ENCODE peak calls at places on chromosomes 6 and 20, in five cellular contexts. One of them, this sample, is unnamed.

GRCh38 chr20:47749367-47749766 is 35.9 kb downstream of the SULF2 start:
- DNase-seq in trophoblast cell: no peak
- DNase-seq in neuronal stem cell: no peak
- DNase-seq in H9: no peak
- DNase-seq in H1: no peak
- DNase-seq in this sample: no peak

GRCh38 chr6:10149603-10150002 is 265.3 kb downstream of the TFAP2A start:
- DNase-seq in trophoblast cell: no peak
- DNase-seq in neuronal stem cell: no peak
- DNase-seq in H9: no peak
- DNase-seq in H1: no peak
- DNase-seq in this sample: no peak

GRCh38 chr20:61693055-61693600 is 372.6 kb downstream of the TAF4 start:
- DNase-seq in trophoblast cell: no peak
- DNase-seq in neuronal stem cell: no peak
- DNase-seq in H9: no peak
- DNase-seq in H1: no peak
- DNase-seq in this sample: no peak

GRCh38 chr6:85078071-85078470 is 313.7 kb upstream of the TBX18 start:
- DNase-seq in trophoblast cell: no peak
- DNase-seq in neuronal stem cell: no peak
- DNase-seq in H9: no peak
- DNase-seq in H1: no peak
- DNase-seq in this sample: peak; percentile 83

GRCh38 chr20:38139919-38140753 is 24.9 kb downstream of the TGM2 start:
- DNase-seq in trophoblast cell: peak; percentile 96
- DNase-seq in neuronal stem cell: no peak
- DNase-seq in H9: no peak
- DNase-seq in H1: no peak
- DNase-seq in this sample: peak; percentile 82

GRCh38 chr20:51732454-51732791 is 35.8 kb downstream of the ATP9A start:
- DNase-seq in trophoblast cell: no peak
- DNase-seq in neuronal stem cell: no peak
- DNase-seq in H9: no peak
- DNase-seq in H1: no peak
- DNase-seq in this sample: peak; percentile 70

GRCh38 chr20:53922901-53923314 is 147.5 kb downstream of the BCAS1 start:
- DNase-seq in trophoblast cell: no peak
- DNase-seq in neuronal stem cell: no peak
- DNase-seq in H9: no peak
- DNase-seq in H1: no peak
- DNase-seq in this sample: no peak

GRCh38 chr20:51703446-51704287 is 64.5 kb downstream of the ATP9A start:
- DNase-seq in trophoblast cell: no peak
- DNase-seq in neuronal stem cell: no peak
- DNase-seq in H9: no peak
- DNase-seq in H1: no peak
- DNase-seq in this sample: peak; percentile 14

GRCh38 chr6:129426343-129426742 is 283.6 kb downstream of the ARHGAP18 start:
- DNase-seq in trophoblast cell: no peak
- DNase-seq in neuronal stem cell: no peak
- DNase-seq in H9: no peak
- DNase-seq in H1: no peak
- DNase-seq in this sample: no peak

GRCh38 chr6:136695410-136695809 is 96.9 kb downstream of the MAP3K5 start:
- DNase-seq in trophoblast cell: no peak
- DNase-seq in neuronal stem cell: no peak
- DNase-seq in H9: no peak
- DNase-seq in H1: no peak
- DNase-seq in this sample: no peak

GRCh38 chr20:43863821-43864544 is 50.7 kb upstream of the TOX2 start:
- DNase-seq in trophoblast cell: no peak
- DNase-seq in neuronal stem cell: no peak
- DNase-seq in H9: no peak
- DNase-seq in H1: no peak
- DNase-seq in this sample: peak; percentile 43

GRCh38 chr6:155402656-155403304 is 52.9 kb downstream of the NOX3 start:
- DNase-seq in trophoblast cell: no peak
- DNase-seq in neuronal stem cell: no peak
- DNase-seq in H9: no peak
- DNase-seq in H1: no peak
- DNase-seq in this sample: no peak
- H3K9ac ChIP-seq in trophoblast cell: no peak overlapping the region
- H3K9ac ChIP-seq in neuronal stem cell: no peak overlapping the region
- H3K9ac ChIP-seq in H9: no peak overlapping the region
- H3K9ac ChIP-seq in H1: no peak overlapping the region
- H3K9ac ChIP-seq in this sample: no peak overlapping the region

GRCh38 chr6:143375022-143375585 is 75.4 kb downstream of the ADAT2 start:
- DNase-seq in trophoblast cell: no peak
- DNase-seq in neuronal stem cell: no peak
- DNase-seq in H9: no peak
- DNase-seq in H1: no peak
- DNase-seq in this sample: no peak
- H2AFZ ChIP-seq in trophoblast cell: no peak overlapping the region
- H2AFZ ChIP-seq in neuronal stem cell: no peak overlapping the region
- H2AFZ ChIP-seq in H9: no peak overlapping the region
- H2AFZ ChIP-seq in H1: no peak overlapping the region
- H2AFZ ChIP-seq in this sample: no peak overlapping the region

GRCh38 chr6:101765281-101765680 is 371.8 kb downstream of the GRIK2 start:
- DNase-seq in trophoblast cell: no peak
- DNase-seq in neuronal stem cell: no peak
- DNase-seq in H9: no peak
- DNase-seq in H1: no peak
- DNase-seq in this sample: no peak

GRCh38 chr6:101761124-101761601 is 367.7 kb downstream of the GRIK2 start:
- DNase-seq in trophoblast cell: peak; percentile 86
- DNase-seq in neuronal stem cell: no peak
- DNase-seq in H9: no peak
- DNase-seq in H1: no peak
- DNase-seq in this sample: peak; percentile 85

GRCh38 chr6:101758338-101758737 is 364.8 kb downstream of the GRIK2 start:
- DNase-seq in trophoblast cell: no peak
- DNase-seq in neuronal stem cell: no peak
- DNase-seq in H9: no peak
- DNase-seq in H1: no peak
- DNase-seq in this sample: no peak

DNA sequence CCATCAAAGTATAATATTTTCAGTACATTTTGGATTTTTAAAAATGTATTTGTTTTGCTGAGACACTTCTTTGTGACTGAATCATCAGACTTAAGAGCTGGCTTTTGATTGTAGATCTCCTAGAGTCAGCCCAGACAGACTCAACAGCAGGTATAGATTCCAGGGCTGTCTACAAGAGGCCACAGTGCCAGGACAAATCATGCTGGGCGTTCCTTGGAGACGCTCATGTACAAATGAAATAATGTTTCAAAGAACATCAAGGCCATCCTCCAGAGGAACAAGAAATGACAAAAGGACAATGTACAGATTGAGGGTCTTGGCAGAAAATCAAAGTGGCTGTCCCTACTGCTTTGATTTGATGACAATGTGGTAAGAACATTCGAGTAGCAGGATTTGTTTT is 369.3 kb downstream of the GRIK2 start:
- DNase-seq in trophoblast cell: peak; percentile 54
- DNase-seq in neuronal stem cell: no peak
- DNase-seq in H9: no peak
- DNase-seq in H1: no peak
- DNase-seq in this sample: no peak
- H2BK12ac ChIP-seq in trophoblast cell: no peak overlapping the region
- H2BK12ac ChIP-seq in neuronal stem cell: no peak overlapping the region
- H2BK12ac ChIP-seq in H9: no peak overlapping the region
- H2BK12ac ChIP-seq in H1: no peak overlapping the region
- H2BK12ac ChIP-seq in this sample: no peak overlapping the region

GRCh38 chr6:35184580-35185301 is 29.0 kb upstream of the SCUBE3 start:
- DNase-seq in trophoblast cell: no peak
- DNase-seq in neuronal stem cell: no peak
- DNase-seq in H9: no peak
- DNase-seq in H1: no peak
- DNase-seq in this sample: no peak

GRCh38 chr6:35181933-35182612 is 31.7 kb upstream of the SCUBE3 start:
- DNase-seq in trophoblast cell: peak; percentile 93
- DNase-seq in neuronal stem cell: no peak
- DNase-seq in H9: peak; percentile 43
- DNase-seq in H1: no peak
- DNase-seq in this sample: peak; percentile 83

GRCh38 chr6:35185302-35185681 is 28.5 kb upstream of the SCUBE3 start:
- DNase-seq in trophoblast cell: no peak
- DNase-seq in neuronal stem cell: no peak
- DNase-seq in H9: no peak
- DNase-seq in H1: no peak
- DNase-seq in this sample: peak; percentile 55

GRCh38 chr6:35183281-35183680 is 30.5 kb upstream of the SCUBE3 start:
- DNase-seq in trophoblast cell: no peak
- DNase-seq in neuronal stem cell: no peak
- DNase-seq in H9: no peak
- DNase-seq in H1: no peak
- DNase-seq in this sample: no peak

DNA sequence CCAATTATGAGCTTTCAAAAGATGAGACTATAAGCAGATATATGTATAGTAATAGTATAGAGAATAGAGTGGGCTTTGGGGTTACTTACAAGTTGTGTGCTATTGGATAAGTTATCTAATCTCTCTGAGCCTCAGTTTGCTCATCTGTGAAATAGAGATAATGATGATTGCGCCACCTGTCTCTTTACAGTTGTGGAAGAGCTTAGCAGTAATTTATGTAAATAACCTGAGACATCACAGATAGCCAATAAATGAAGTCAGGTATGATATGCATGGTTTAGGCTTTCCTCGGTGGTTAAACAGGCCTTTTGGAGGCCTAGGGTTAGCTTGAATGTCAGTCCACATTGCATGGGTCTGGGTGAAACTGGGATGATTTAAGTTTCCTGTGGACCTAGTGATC is 29.8 kb upstream of the SCUBE3 start:
- DNase-seq in trophoblast cell: no peak
- DNase-seq in neuronal stem cell: no peak
- DNase-seq in H9: no peak
- DNase-seq in H1: no peak
- DNase-seq in this sample: no peak
- H3K9ac ChIP-seq in trophoblast cell: no peak overlapping the region
- H3K9ac ChIP-seq in neuronal stem cell: no peak overlapping the region
- H3K9ac ChIP-seq in H9: no peak overlapping the region
- H3K9ac ChIP-seq in H1: no peak overlapping the region
- H3K9ac ChIP-seq in this sample: no peak overlapping the region